ENCODE peak calls at places on chromosomes 7 and 10, in six cellular contexts. O is heart left ventricle, X is bronchial epithelial cell, W is left ventricle myocardium inferior, I is mesendoderm, T is neuronal stem cell. K is an unnamed sample.

GRCh38 chr10:27490807-27491206 is 13.3 kb upstream of the RAB18 start:
- DNase-seq in I (no peak), O (no peak), T (no peak), W (no peak), X (peak; percentile 39), K (no peak)

GRCh38 chr7:128004623-128005022 is 26.6 kb downstream of the LRRC4 start:
- DNase-seq in W (no peak), X (no peak), O (no peak), T (no peak), I (no peak), K (no peak)

GRCh38 chr10:17685227-17685840 is 41.4 kb downstream of the STAM start:
- DNase-seq in X (no peak), T (no peak), W (no peak), O (no peak), I (no peak), K (no peak)

GRCh38 chr7:159112136-159113011 is 32.3 kb downstream of the VIPR2 start:
- DNase-seq in T (no peak), W (no peak), X (no peak), I (no peak), O (peak; percentile 25), K (no peak)

GRCh38 chr10:3095373-3096139 is 28.2 kb downstream of the PFKP start:
- DNase-seq in W (no peak), T (no peak), O (no peak), I (peak; percentile 83), X (peak; percentile 100), K (peak; percentile 35)

GRCh38 chr10:11715815-11716494 is 26.2 kb upstream of the ECHDC3 start:
- DNase-seq in X (peak; percentile 53), I (no peak), O (no peak), T (no peak), W (no peak), K (no peak)

GRCh38 chr10:124849111-124849773 is 47.6 kb downstream of the ABRAXAS2 start:
- DNase-seq in W (no peak), X (no peak), T (no peak), O (no peak), I (no peak), K (no peak)

GRCh38 chr7:129188372-129188891 is at the start of gene SMO:
- DNase-seq in X (no peak), W (peak; percentile 46), I (peak; percentile 89), T (peak; percentile 93), O (peak; percentile 65), K (no peak)

GRCh38 chr7:144725070-144725469 is 110.8 kb downstream of the TPK1 start:
- DNase-seq in I (no peak), X (no peak), O (no peak), W (no peak), T (no peak), K (no peak)

GRCh38 chr10:8055420-8056349 is 1.2 kb downstream of the GATA3 start:
- DNase-seq in O (no peak), W (no peak), I (no peak), X (no peak), T (peak; percentile 9), K (no peak)

GRCh38 chr10:13180788-13181187 is 19.4 kb downstream of the MCM10 start:
- DNase-seq in X (no peak), O (no peak), I (no peak), T (no peak), W (no peak), K (no peak)

GRCh38 chr7:74606101-74606908 is 51.2 kb upstream of the GTF2I start:
- DNase-seq in W (peak; percentile 34), T (no peak), X (no peak), I (peak; percentile 40), O (peak; percentile 51), K (no peak)

GRCh38 chr10:4807803-4808507 is 18.1 kb upstream of the AKR1E2 start:
- DNase-seq in W (no peak), T (no peak), O (no peak), I (peak; percentile 40), X (peak; percentile 93), K (no peak)

GRCh38 chr10:77582710-77583115 is 54.9 kb downstream of the KCNMA1 start:
- DNase-seq in T (no peak), O (no peak), I (peak; percentile 27), W (no peak), X (peak; percentile 91), K (no peak)

GRCh38 chr10:31581741-31582323 is 262.8 kb downstream of the ZEB1 start:
- DNase-seq in W (no peak), I (no peak), X (no peak), O (peak; percentile 38), T (no peak), K (no peak)

GRCh38 chr7:34652784-34653183 is 5.2 kb upstream of the NPSR1 start:
- DNase-seq in X (no peak), W (no peak), I (no peak), O (no peak), T (no peak), K (no peak)

GRCh38 chr7:159109092-159110035 is 35.3 kb downstream of the VIPR2 start:
- DNase-seq in O (peak; percentile 55), X (no peak), T (no peak), W (no peak), I (no peak), K (no peak)

DNA sequence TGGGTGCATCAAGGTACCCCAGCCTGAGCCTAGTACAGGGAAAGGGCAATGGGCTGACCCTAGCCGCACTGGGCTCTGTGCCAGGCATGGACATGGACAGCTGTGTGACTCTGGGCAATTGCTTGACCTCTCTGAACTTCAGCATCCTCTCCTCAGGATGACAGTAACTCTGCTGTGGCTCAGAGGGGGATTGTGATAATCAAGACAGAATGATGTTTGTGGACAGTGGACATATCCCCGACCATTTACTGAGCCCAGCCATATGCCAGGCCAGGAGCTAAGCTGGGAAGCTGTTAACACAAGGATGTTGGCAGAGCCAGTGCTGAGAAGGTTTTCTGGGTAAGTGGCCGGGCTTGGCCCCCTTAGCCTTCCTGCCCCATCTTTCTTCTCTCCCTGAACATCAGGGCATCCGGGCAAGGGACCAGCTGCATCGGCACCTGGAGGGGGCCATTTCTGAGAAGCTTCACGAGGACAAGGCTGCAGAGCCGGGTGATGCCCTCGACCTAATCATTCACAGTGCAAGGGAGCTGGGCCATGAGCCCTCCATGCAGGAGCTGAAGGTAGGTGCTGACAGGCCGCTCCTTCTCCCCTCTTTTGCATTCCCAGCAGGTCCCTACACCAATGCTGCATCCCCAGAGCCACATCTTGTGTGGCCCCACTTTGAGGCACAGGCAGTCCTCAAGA is 3.5 kb downstream of the CYP26C1 start:
- DNase-seq in T (no peak), O (no peak), X (no peak), W (no peak), I (no peak), K (no peak)
- H3K4me3 ChIP-seq in T (no peak overlapping the region), O (no peak overlapping the region), X (no peak overlapping the region), W (no peak overlapping the region), I (no peak overlapping the region), K (no peak overlapping the region)

DNA sequence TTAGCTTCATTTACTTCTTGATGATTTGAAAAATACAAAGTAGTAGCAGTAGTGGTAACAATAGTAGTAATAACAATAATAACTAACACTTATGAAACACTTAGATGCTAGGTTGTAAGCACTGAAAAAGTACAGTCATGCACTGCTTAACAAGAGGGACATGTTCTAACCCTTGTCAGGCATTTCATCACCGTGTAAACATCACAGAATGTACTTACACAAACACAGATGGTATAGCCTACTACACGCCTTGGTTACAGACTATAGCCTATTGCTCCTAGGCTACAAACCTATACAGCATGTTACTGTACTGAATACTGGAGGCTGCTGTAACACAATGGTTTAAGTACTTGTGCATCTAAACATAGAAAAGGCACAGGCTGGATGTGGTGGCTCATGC is 60.6 kb downstream of the PUS7 start:
- DNase-seq in I (no peak), T (no peak), X (peak; percentile 97), W (no peak), O (no peak), K (no peak)
- H3K36me3 ChIP-seq in I (peaks cover 8% of the 10 kb centered on the region), T (peaks cover 84% of the 10 kb centered on the region), X (peaks cover 2% of the 10 kb centered on the region), W (peaks cover 46% of the 10 kb centered on the region), O (peaks cover 21% of the 10 kb centered on the region), K (peaks cover 4% of the 10 kb centered on the region)

GRCh38 chr10:109915566-109915965 is 7.7 kb downstream of the XPNPEP1 start:
- DNase-seq in T (no peak), O (no peak), I (no peak), X (no peak), W (no peak), K (no peak)
- H3K4me3 ChIP-seq in T (no peak overlapping the region), O (no peak overlapping the region), I (no peak overlapping the region), X (no peak overlapping the region), W (no peak overlapping the region), K (no peak overlapping the region)

DNA sequence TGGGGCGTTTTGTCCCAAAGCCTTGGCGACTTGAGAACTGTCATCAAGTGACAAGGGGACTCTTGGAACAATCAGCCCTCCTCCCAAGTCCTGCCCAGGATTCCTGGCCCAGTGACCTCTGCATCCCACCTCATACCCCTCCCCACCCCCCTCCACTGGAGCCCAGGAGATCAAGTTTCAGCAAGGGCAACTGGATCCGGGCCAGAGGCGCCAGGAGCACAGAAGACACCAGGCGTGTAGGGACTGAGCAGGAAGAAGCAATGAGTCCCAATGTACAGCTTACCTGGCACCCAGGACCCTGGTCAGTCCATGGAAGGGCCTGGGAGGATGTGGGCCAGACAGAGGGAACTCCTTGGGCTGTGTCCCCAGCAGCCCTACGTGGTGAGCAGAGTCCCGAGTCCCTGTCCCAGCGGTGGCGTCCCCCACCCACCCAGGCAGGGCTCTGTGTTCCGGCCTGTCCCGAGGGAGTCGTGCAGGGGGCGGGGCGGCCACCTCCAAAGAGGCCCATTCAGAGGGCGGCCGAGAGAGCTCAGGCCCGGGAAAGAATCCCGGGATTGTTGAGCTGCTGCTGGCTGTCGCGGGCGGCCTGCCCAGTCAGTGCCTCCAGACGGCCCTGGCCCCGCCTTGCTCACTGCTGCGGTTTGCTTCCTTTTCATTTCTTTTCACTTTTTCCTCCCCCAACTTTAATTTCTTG is 254.1 kb downstream of the TNS3 start:
- DNase-seq in O (peak; percentile 97), I (peak; percentile 95), W (peak; percentile 94), T (peak; percentile 84), X (peak; percentile 47), K (peak; percentile 56)
- H3K36me3 ChIP-seq in O (no peaks in the 10 kb centered on the region), I (no peaks in the 10 kb centered on the region), W (no peaks in the 10 kb centered on the region), T (peaks cover 5% of the 10 kb centered on the region), X (no peaks in the 10 kb centered on the region), K (no peaks in the 10 kb centered on the region)

GRCh38 chr10:109911903-109912302 is 11.4 kb downstream of the XPNPEP1 start:
- DNase-seq in T (no peak), W (no peak), O (no peak), I (no peak), X (no peak), K (no peak)

GRCh38 chr10:109913351-109913902 is 9.9 kb downstream of the XPNPEP1 start:
- DNase-seq in O (no peak), W (no peak), X (no peak), I (no peak), T (no peak), K (no peak)

GRCh38 chr10:109912335-109913282 is 10.7 kb downstream of the XPNPEP1 start:
- DNase-seq in I (peak; percentile 32), W (no peak), O (no peak), X (peak; percentile 95), T (no peak), K (no peak)

GRCh38 chr10:109919224-109919623 is 4.1 kb downstream of the XPNPEP1 start:
- DNase-seq in I (no peak), W (no peak), T (no peak), X (peak; percentile 49), O (no peak), K (no peak)

DNA sequence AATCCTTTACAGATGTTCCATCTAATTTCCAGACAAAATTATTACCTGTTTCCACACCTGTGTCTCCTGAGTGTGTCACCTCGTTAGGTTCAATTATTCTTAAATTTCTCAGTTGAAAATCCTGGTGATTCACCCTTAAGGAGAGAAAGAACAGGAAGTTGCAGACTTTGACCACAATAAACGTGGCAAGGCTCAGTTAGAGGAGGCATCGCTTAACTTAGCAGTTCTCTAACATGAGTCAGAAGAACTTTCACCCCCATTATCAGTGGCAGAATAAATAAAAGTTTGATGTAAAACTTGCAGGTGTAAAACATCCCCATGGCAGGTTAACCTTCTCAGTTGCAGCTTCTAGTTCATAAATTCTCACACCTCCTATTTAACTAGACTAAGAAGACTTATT is 8.3 kb downstream of the XPNPEP1 start:
- DNase-seq in W (no peak), X (peak; percentile 98), I (no peak), O (no peak), T (no peak), K (no peak)
- H3K4me3 ChIP-seq in W (no peak overlapping the region), X (no peak overlapping the region), I (no peak overlapping the region), O (no peak overlapping the region), T (no peak overlapping the region), K (no peak overlapping the region)

K was measured in thoracic aorta.